ENCODE peak calls at places on chromosomes 3 and 15, in eight cellular contexts. One of them, this sample, is unnamed.

GRCh38 chr3:168260859-168261258 is 165.1 kb upstream of the GOLIM4 start:
- DNase-seq in AG09309: no peak
- DNase-seq in activated T-cell treated with anti-CD3 and anti-CD28 coated beads for 24 hours: no peak
- DNase-seq in CD4-positive, CD25-positive, alpha-beta regulatory T cell: no peak
- DNase-seq in stimulated activated CD8-positive, alpha-beta memory T cell treated with anti-CD3 and anti-CD28 coated beads, Interleukin-7, amount 100 ng/mL, for 1 hour: no peak
- DNase-seq in NCI-H526: no peak
- DNase-seq in fibroblast of the aortic adventitia: no peak
- DNase-seq in HS-5: no peak
- DNase-seq in this sample: no peak

GRCh38 chr3:108590443-108590842 is 921 bp downstream of the DZIP3 start:
- DNase-seq in fibroblast of the aortic adventitia: no peak
- DNase-seq in AG09309: no peak
- DNase-seq in activated T-cell treated with anti-CD3 and anti-CD28 coated beads for 24 hours: no peak
- DNase-seq in NCI-H526: no peak
- DNase-seq in HS-5: no peak
- DNase-seq in stimulated activated CD8-positive, alpha-beta memory T cell treated with anti-CD3 and anti-CD28 coated beads, Interleukin-7, amount 100 ng/mL, for 1 hour: no peak
- DNase-seq in CD4-positive, CD25-positive, alpha-beta regulatory T cell: peak
- DNase-seq in this sample: no peak

GRCh38 chr15:32908135-32908801 is 190.5 kb downstream of the GREM1 start:
- DNase-seq in fibroblast of the aortic adventitia: peak
- DNase-seq in activated T-cell treated with anti-CD3 and anti-CD28 coated beads for 24 hours: no peak
- DNase-seq in NCI-H526: no peak
- DNase-seq in CD4-positive, CD25-positive, alpha-beta regulatory T cell: no peak
- DNase-seq in HS-5: no peak
- DNase-seq in AG09309: no peak
- DNase-seq in stimulated activated CD8-positive, alpha-beta memory T cell treated with anti-CD3 and anti-CD28 coated beads, Interleukin-7, amount 100 ng/mL, for 1 hour: no peak
- DNase-seq in this sample: no peak

GRCh38 chr3:46544771-46545503 is 21.2 kb downstream of the LRRC2 start:
- DNase-seq in stimulated activated CD8-positive, alpha-beta memory T cell treated with anti-CD3 and anti-CD28 coated beads, Interleukin-7, amount 100 ng/mL, for 1 hour: no peak
- DNase-seq in activated T-cell treated with anti-CD3 and anti-CD28 coated beads for 24 hours: no peak
- DNase-seq in HS-5: no peak
- DNase-seq in fibroblast of the aortic adventitia: no peak
- DNase-seq in NCI-H526: no peak
- DNase-seq in CD4-positive, CD25-positive, alpha-beta regulatory T cell: no peak
- DNase-seq in AG09309: no peak
- DNase-seq in this sample: peak

GRCh38 chr15:92392966-92393286 is 755 bp upstream of the ST8SIA2 start:
- DNase-seq in NCI-H526: no peak
- DNase-seq in HS-5: no peak
- DNase-seq in activated T-cell treated with anti-CD3 and anti-CD28 coated beads for 24 hours: no peak
- DNase-seq in stimulated activated CD8-positive, alpha-beta memory T cell treated with anti-CD3 and anti-CD28 coated beads, Interleukin-7, amount 100 ng/mL, for 1 hour: no peak
- DNase-seq in CD4-positive, CD25-positive, alpha-beta regulatory T cell: no peak
- DNase-seq in AG09309: no peak
- DNase-seq in fibroblast of the aortic adventitia: no peak
- DNase-seq in this sample: no peak

GRCh38 chr3:21750831-21751391 is at the start of gene ZNF385D:
- DNase-seq in CD4-positive, CD25-positive, alpha-beta regulatory T cell: no peak
- DNase-seq in fibroblast of the aortic adventitia: peak
- DNase-seq in HS-5: no peak
- DNase-seq in AG09309: no peak
- DNase-seq in stimulated activated CD8-positive, alpha-beta memory T cell treated with anti-CD3 and anti-CD28 coated beads, Interleukin-7, amount 100 ng/mL, for 1 hour: no peak
- DNase-seq in NCI-H526: peak
- DNase-seq in activated T-cell treated with anti-CD3 and anti-CD28 coated beads for 24 hours: no peak
- DNase-seq in this sample: peak

GRCh38 chr3:133424937-133425869 is 25.3 kb downstream of the BFSP2 start:
- DNase-seq in CD4-positive, CD25-positive, alpha-beta regulatory T cell: no peak
- DNase-seq in AG09309: no peak
- DNase-seq in HS-5: no peak
- DNase-seq in NCI-H526: no peak
- DNase-seq in fibroblast of the aortic adventitia: no peak
- DNase-seq in activated T-cell treated with anti-CD3 and anti-CD28 coated beads for 24 hours: no peak
- DNase-seq in stimulated activated CD8-positive, alpha-beta memory T cell treated with anti-CD3 and anti-CD28 coated beads, Interleukin-7, amount 100 ng/mL, for 1 hour: no peak
- DNase-seq in this sample: peak

GRCh38 chr15:65869954-65870871 is 922 bp downstream of the RAB11A start:
- DNase-seq in CD4-positive, CD25-positive, alpha-beta regulatory T cell: no peak
- DNase-seq in activated T-cell treated with anti-CD3 and anti-CD28 coated beads for 24 hours: no peak
- DNase-seq in NCI-H526: peak
- DNase-seq in fibroblast of the aortic adventitia: peak
- DNase-seq in HS-5: no peak
- DNase-seq in stimulated activated CD8-positive, alpha-beta memory T cell treated with anti-CD3 and anti-CD28 coated beads, Interleukin-7, amount 100 ng/mL, for 1 hour: no peak
- DNase-seq in AG09309: no peak
- DNase-seq in this sample: peak